ENCODE peak calls at places on chromosomes 12 and 14, in nine cellular contexts. J is RWPE2, D is BJ, P is psoas muscle, L is cardiac muscle cell, M is ovary, G is endodermal cell, T is fibroblast of the aortic adventitia, E is A549. C is an unnamed sample.

GRCh38 chr14:80055912-80056801 is 155.1 kb downstream of the DIO2 start:
- DNase-seq in T (peak), D (no peak), M (no peak), J (no peak), L (peak), P (peak), G (peak), E (peak), C (no peak)

GRCh38 chr14:95431199-95432145 is 85.0 kb downstream of the SYNE3 start:
- DNase-seq in T (peak), G (peak), M (no peak), P (no peak), E (peak), L (peak), J (no peak), D (no peak), C (no peak)

GRCh38 chr14:95217391-95217900 is 60.1 kb upstream of the DICER1 start:
- DNase-seq in G (peak), E (no peak), L (no peak), P (no peak), J (no peak), M (no peak), T (no peak), D (no peak), C (no peak)

GRCh38 chr14:42110167-42110566 is 503.5 kb downstream of the LRFN5 start:
- DNase-seq in E (peak), J (no peak), P (no peak), T (peak), M (no peak), L (peak), G (peak), D (no peak), C (no peak)

GRCh38 chr12:108112815-108113556 is 16.1 kb upstream of the WSCD2 start:
- DNase-seq in L (peak), D (no peak), E (no peak), J (no peak), P (peak), T (no peak), M (no peak), G (peak), C (no peak)

GRCh38 chr12:27142102-27142721 is 59.8 kb upstream of the C12orf71 start:
- DNase-seq in G (peak), D (peak), L (peak), T (peak), J (no peak), E (peak), P (no peak), M (peak), C (no peak)

GRCh38 chr14:50056457-50056856 is 59.9 kb downstream of the VCPKMT start:
- DNase-seq in G (no peak), E (no peak), T (no peak), M (no peak), J (peak), D (no peak), P (no peak), L (no peak), C (no peak)

GRCh38 chr12:55641595-55641994 is 4.9 kb downstream of the OR10P1 start:
- DNase-seq in G (peak), D (no peak), P (no peak), E (no peak), T (no peak), M (no peak), L (no peak), J (no peak), C (no peak)

GRCh38 chr14:105323663-105324062 is 9.1 kb downstream of the PACS2 start:
- DNase-seq in L (no peak), P (no peak), J (peak), D (no peak), T (no peak), E (no peak), G (no peak), M (no peak), C (peak)

GRCh38 chr14:68486033-68486732 is 306.7 kb downstream of the ZFP36L1 start:
- DNase-seq in D (no peak), L (no peak), T (no peak), P (no peak), E (no peak), M (no peak), J (no peak), G (no peak), C (no peak)

GRCh38 chr12:100528471-100529139 is 44.9 kb upstream of the GAS2L3 start:
- DNase-seq in D (no peak), T (no peak), M (no peak), E (peak), L (no peak), J (no peak), G (no peak), P (no peak), C (no peak)

GRCh38 chr14:102951034-102951433 is 28.6 kb downstream of the AMN start:
- DNase-seq in J (peak), M (no peak), L (no peak), D (no peak), T (no peak), E (no peak), G (no peak), P (no peak), C (no peak)

GRCh38 chr14:72906316-72906715 is 12.4 kb upstream of the DPF3 start:
- DNase-seq in P (no peak), E (no peak), J (no peak), L (no peak), D (peak), G (no peak), T (peak), M (no peak), C (peak)

GRCh38 chr14:30980980-30981379 is 44.5 kb upstream of the AP4S1 start:
- DNase-seq in P (no peak), E (no peak), T (no peak), G (no peak), M (no peak), L (no peak), J (no peak), D (no peak), C (no peak)

GRCh38 chr12:123013185-123014095 is 33.0 kb downstream of the ARL6IP4 start:
- DNase-seq in P (no peak), M (no peak), J (no peak), G (no peak), D (no peak), L (no peak), E (no peak), T (no peak), C (no peak)

GRCh38 chr14:101241807-101242278 is 319.5 kb upstream of the DIO3 start:
- DNase-seq in D (no peak), G (peak), P (no peak), M (no peak), E (no peak), T (no peak), J (no peak), L (no peak), C (peak)

GRCh38 chr14:106872619-106873446 is 1346.5 kb downstream of the TMEM121 start:
- DNase-seq in E (peak), P (peak), T (no peak), D (no peak), J (no peak), M (peak), G (peak), L (no peak), C (no peak)
- H3K4me3 ChIP-seq in E (no peak), P (no peak), T (no peak), D (no peak), J (no peak), M (no peak), G (no peak), L (no peak), C (no peak)

DNA sequence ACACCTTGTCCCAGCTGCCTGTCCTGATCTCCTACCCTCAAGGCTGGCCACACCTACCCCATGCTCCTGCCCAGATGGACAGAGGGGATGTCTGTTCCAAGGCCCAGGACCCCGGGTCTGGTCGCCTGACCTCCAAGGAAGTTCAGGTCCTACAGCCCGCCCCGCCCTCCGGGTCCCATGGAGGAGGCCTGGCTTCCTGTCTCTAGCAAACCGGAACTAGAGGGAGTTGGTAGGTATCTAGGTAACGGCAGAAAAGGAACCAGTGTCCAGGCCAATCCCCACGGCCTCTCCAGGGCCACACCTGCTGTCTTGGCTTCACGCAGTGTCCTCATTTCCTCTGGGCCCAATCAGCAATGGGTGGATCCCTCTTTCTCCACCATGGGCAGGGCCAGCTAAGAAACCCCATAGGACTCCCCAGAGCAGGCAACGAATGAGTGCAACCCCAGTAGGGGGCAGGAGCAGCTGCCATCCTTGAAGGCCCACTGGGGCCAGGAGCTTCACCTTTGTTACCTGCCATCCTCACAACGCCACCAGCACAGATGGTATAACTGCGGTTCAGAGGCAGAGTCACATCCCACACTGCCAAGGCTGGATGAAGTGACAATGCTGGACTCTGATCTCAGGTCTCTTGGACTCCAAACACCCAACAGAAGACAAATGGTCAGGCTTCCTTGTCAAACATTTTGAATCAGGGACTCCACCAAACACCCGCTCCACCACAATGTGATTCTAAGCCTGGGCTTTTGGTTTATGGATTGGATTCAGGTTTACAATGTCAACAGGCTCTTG is 25.1 kb upstream of the RPLP0 start:
- DNase-seq in J (no peak), L (no peak), T (peak), D (no peak), M (no peak), G (no peak), P (peak), E (no peak), C (no peak)
- TF ChIP-seq CTCF in J (peak), L (no peak), T (peak), D (peak), M (no peak), G (peak), P (no peak), E (no peak), C (no peak)

GRCh38 chr12:121595520-121595919 is 14.7 kb upstream of the KDM2B start:
- DNase-seq in E (no peak), M (no peak), T (no peak), G (no peak), P (no peak), D (no peak), L (no peak), J (no peak), C (no peak)

GRCh38 chr12:121592323-121592722 is 11.5 kb upstream of the KDM2B start:
- DNase-seq in J (no peak), P (no peak), E (no peak), G (peak), D (no peak), T (no peak), M (no peak), L (no peak), C (no peak)

GRCh38 chr12:121596526-121596925 is 15.7 kb upstream of the KDM2B start:
- DNase-seq in D (no peak), J (no peak), M (no peak), E (no peak), P (no peak), L (no peak), G (no peak), T (no peak), C (no peak)

GRCh38 chr12:121590476-121591143 is 9.8 kb upstream of the KDM2B start:
- DNase-seq in J (no peak), T (peak), G (no peak), L (peak), D (peak), M (no peak), E (no peak), P (peak), C (no peak)
- H3K4me3 ChIP-seq in J (no peak), T (peak), G (no peak), L (peak), D (peak), M (peak), E (no peak), P (peak), C (peak)

GRCh38 chr12:6752931-6753771 is at the start of gene MLF2:
- DNase-seq in M (peak), E (peak), D (peak), P (peak), T (peak), L (peak), G (peak), J (peak), C (peak)
- TF ChIP-seq CTCF in M (peak), E (no peak), D (no peak), P (peak), T (no peak), L (no peak), G (peak), J (peak), C (no peak)

GRCh38 chr12:24903305-24904088 is 45.4 kb downstream of the BCAT1 start:
- DNase-seq in G (no peak), L (no peak), D (no peak), P (no peak), M (no peak), T (peak), E (no peak), J (no peak), C (no peak)
- H3K4me3 ChIP-seq in G (peak), L (peak), D (peak), P (peak), M (peak), T (peak), E (no peak), J (peak), C (peak)

GRCh38 chr14:44531648-44532047 is 24.6 kb upstream of the FSCB start:
- DNase-seq in P (no peak), G (no peak), L (no peak), J (no peak), M (no peak), D (no peak), E (no peak), T (peak), C (no peak)
- TF ChIP-seq CTCF in P (no peak), G (no peak), L (no peak), J (no peak), M (no peak), D (no peak), E (no peak), T (no peak), C (no peak)

GRCh38 chr12:118055865-118056773 is 4.9 kb downstream of the WSB2 start:
- DNase-seq in G (no peak), T (no peak), P (no peak), J (no peak), D (no peak), M (no peak), L (no peak), E (no peak), C (no peak)
- H3K4me3 ChIP-seq in G (no peak), T (no peak), P (no peak), J (no peak), D (no peak), M (no peak), L (no peak), E (no peak), C (no peak)